ENCODE peak calls at places on chromosomes 16 and 17, in five cellular contexts. G is fibroblast of mammary gland; N is epithelial cell of esophagus; H is effector memory CD4-positive, alpha-beta T cell; C is posterior cingulate gyrus. T is an unnamed sample.

GRCh38 chr16:29645699-29646187 is 17.3 kb upstream of the SPN start:
- DNase-seq in G (peak), N (peak), H (no peak), C (no peak), T (no peak)

GRCh38 chr16:87678618-87679017 is 76.3 kb downstream of the JPH3 start:
- DNase-seq in G (no peak), N (no peak), H (no peak), C (no peak), T (no peak)

GRCh38 chr16:75282811-75283281 is 31.4 kb upstream of the BCAR1 start:
- DNase-seq in G (peak), N (peak), H (no peak), C (no peak), T (no peak)

GRCh38 chr16:59591480-59591879 is 857.4 kb upstream of the GOT2 start:
- DNase-seq in G (no peak), N (no peak), H (no peak), C (no peak), T (no peak)

GRCh38 chr16:71943887-71944286 is 48.6 kb downstream of the IST1 start:
- DNase-seq in G (no peak), N (no peak), H (no peak), C (no peak), T (no peak)

GRCh38 chr16:63461248-63461841 is 1425.1 kb upstream of the CDH8 start:
- DNase-seq in G (peak), N (peak), H (no peak), C (no peak), T (no peak)

GRCh38 chr17:64212122-64212521 is 50.9 kb downstream of the TEX2 start:
- DNase-seq in G (peak), N (no peak), H (no peak), C (no peak), T (no peak)

GRCh38 chr16:86529160-86529559 is 18.8 kb downstream of the FOXF1 start:
- DNase-seq in G (peak), N (no peak), H (no peak), C (no peak), T (no peak)

GRCh38 chr17:7363311-7363710 is 8.4 kb downstream of the TMEM95 start:
- DNase-seq in G (peak), N (peak), H (no peak), C (no peak), T (no peak)

GRCh38 chr16:24980077-24980793 is 34.9 kb downstream of the ARHGAP17 start:
- DNase-seq in G (no peak), N (peak), H (no peak), C (no peak), T (no peak)

T was measured in epithelial cell of prostate.